ENCODE peak calls at places on chromosomes 2 and 18, in four cellular contexts. T is H9, C is neuronal stem cell, I is IMR-90. M is an unnamed sample. For H3K4me1, the result is how much of the 10 kb centered on the place peaks cover.

GRCh38 chr2:61538920-61539559 is 884 bp upstream of the XPO1 start:
- DNase-seq in T (peak), C (peak), I (peak), M (peak)

GRCh38 chr2:12587729-12588522 is 128.8 kb upstream of the TRIB2 start:
- DNase-seq in T (no peak), C (no peak), I (peak), M (peak)

GRCh38 chr2:106158131-106158530 is 36.0 kb downstream of the UXS1 start:
- DNase-seq in T (no peak), C (no peak), I (no peak), M (no peak)

GRCh38 chr18:77058186-77058847 is 74.3 kb downstream of the MBP start:
- DNase-seq in T (no peak), C (no peak), I (no peak), M (no peak)

GRCh38 chr2:218284106-218284811 is 8.0 kb downstream of the TMBIM1 start:
- DNase-seq in T (no peak), C (no peak), I (peak), M (peak)

GRCh38 chr2:9002313-9002636 is 1.2 kb downstream of the MBOAT2 start:
- DNase-seq in T (no peak), C (no peak), I (no peak), M (peak)

GRCh38 chr2:66869076-66869475 is 434.2 kb downstream of the MEIS1 start:
- DNase-seq in T (no peak), C (no peak), I (peak), M (peak)

GRCh38 chr2:72847916-72848315 is 22.1 kb upstream of the EXOC6B start:
- DNase-seq in T (no peak), C (no peak), I (no peak), M (no peak)

GRCh38 chr2:47842846-47843245 is 59.9 kb downstream of the MSH6 start:
- DNase-seq in T (no peak), C (no peak), I (no peak), M (no peak)

GRCh38 chr2:175153-175786 is 88.6 kb downstream of the SH3YL1 start:
- DNase-seq in T (no peak), C (no peak), I (no peak), M (peak)

GRCh38 chr18:49340446-49340845 is 120.0 kb downstream of the DYM start:
- DNase-seq in T (no peak), C (no peak), I (peak), M (peak)

GRCh38 chr18:72325307-72325706 is 218.8 kb downstream of the CBLN2 start:
- DNase-seq in T (no peak), C (no peak), I (no peak), M (no peak)

GRCh38 chr2:96108578-96109561 is 7.5 kb downstream of the ADRA2B start:
- DNase-seq in T (peak), C (peak), I (no peak), M (no peak)

GRCh38 chr2:37629529-37629928 is 41.9 kb downstream of the CDC42EP3 start:
- DNase-seq in T (no peak), C (no peak), I (peak), M (no peak)
- H3K4me1 ChIP-seq in T (under half), C (under half), I (under half), M (under half)

GRCh38 chr2:135985018-135985825 is at the start of gene DARS1:
- DNase-seq in T (peak), C (peak), I (peak), M (peak)
- H3K23ac ChIP-seq in T (no peak), C (peak), I (peak), M (peak)

GRCh38 chr2:235562065-235562747 is 68.4 kb downstream of the AGAP1 start:
- DNase-seq in T (no peak), C (no peak), I (no peak), M (no peak)
- H3K4me1 ChIP-seq in T (under half), C (under half), I (under half), M (under half)

DNA sequence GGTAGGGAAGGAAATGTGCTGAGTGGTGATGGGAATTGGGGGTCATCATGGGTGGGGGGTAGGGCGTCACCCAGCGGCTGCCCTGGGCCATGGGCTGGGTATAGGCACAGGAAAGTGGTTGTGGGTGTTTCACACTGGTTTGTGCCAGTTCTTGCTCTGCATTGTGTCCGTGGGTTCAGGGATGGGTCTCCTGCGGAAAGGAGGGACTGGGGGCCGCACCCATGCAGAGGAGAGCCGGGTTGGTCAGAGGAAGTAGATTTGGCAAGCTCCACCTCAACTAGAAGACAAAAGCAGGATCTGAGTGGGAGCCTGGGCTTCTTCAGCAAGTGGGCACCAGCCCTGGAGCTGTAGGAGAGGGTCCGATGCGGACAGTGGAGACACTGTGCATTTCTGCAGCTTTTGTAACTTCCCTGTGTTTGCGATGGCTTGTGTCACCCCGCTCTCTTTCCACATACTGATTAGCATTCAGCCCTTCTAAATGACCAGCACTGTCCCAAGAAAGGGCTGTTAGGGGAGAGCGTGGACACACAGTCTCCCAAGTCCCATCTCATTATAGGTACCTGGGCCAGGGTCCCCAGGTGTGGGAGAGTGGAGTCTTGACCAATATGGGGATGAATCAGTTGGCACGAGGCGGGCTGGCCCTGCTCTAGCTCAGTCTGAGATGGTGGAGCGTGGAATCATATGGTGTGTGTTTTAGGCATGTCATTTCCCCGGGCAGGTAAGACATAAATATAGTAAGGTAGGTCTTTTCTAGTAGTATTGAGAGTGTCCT is 67.2 kb downstream of the LRRFIP1 start:
- DNase-seq in T (peak), C (no peak), I (no peak), M (no peak)
- H3K23ac ChIP-seq in T (no peak), C (no peak), I (peak), M (peak)

M was measured in mesenchymal stem cell.